ENCODE peak calls at places on chromosomes 4 and X, in four cellular contexts. X is left lung; Q is epithelial cell of esophagus; S is effector CD8-positive, alpha-beta T cell. H is an unnamed sample.

GRCh38 chr4:89838005-89838404 is 1.0 kb upstream of the SNCA start:
- DNase-seq in X (no peak), Q (peak), S (no peak), H (no peak)

GRCh38 chrX:44876076-44876475 is 3.1 kb downstream of the KDM6A start:
- DNase-seq in X (no peak), Q (peak), S (no peak), H (no peak)

GRCh38 chr4:185845966-185846365 is 34.0 kb upstream of the SORBS2 start:
- DNase-seq in X (no peak), Q (no peak), S (no peak), H (no peak)

GRCh38 chr4:7068883-7069282 is 1.0 kb upstream of the GRPEL1 start:
- DNase-seq in X (no peak), Q (no peak), S (no peak), H (no peak)

GRCh38 chr4:6362896-6363295 is 93.2 kb downstream of the WFS1 start:
- DNase-seq in X (no peak), Q (no peak), S (no peak), H (no peak)

GRCh38 chr4:125703443-125703842 is 388.7 kb downstream of the FAT4 start:
- DNase-seq in X (no peak), Q (peak), S (no peak), H (no peak)

GRCh38 chrX:151912221-151912620 is 468 bp upstream of the MAGEA4 start:
- DNase-seq in X (no peak), Q (no peak), S (no peak), H (no peak)

GRCh38 chr4:100165809-100166208 is 24.5 kb downstream of the DDIT4L start:
- DNase-seq in X (no peak), Q (no peak), S (no peak), H (no peak)

GRCh38 chrX:39759526-39760224 is 338.1 kb downstream of the BCOR start:
- DNase-seq in X (no peak), Q (peak), S (no peak), H (no peak)

GRCh38 chr4:48490012-48490679 is at the start of gene ZAR1:
- DNase-seq in X (no peak), Q (no peak), S (no peak), H (no peak)

GRCh38 chr4:17869327-17869726 is 58.5 kb downstream of the NCAPG start:
- DNase-seq in X (no peak), Q (no peak), S (no peak), H (no peak)

GRCh38 chrX:18543738-18544137 is 118.3 kb downstream of the CDKL5 start:
- DNase-seq in X (no peak), Q (no peak), S (no peak), H (no peak)

GRCh38 chr4:154551872-154552686 is 1.9 kb upstream of the PLRG1 start:
- DNase-seq in X (peak), Q (peak), S (peak), H (peak)

GRCh38 chr4:8664976-8665375 is 72.4 kb downstream of the CPZ start:
- DNase-seq in X (peak), Q (no peak), S (no peak), H (no peak)

GRCh38 chr4:78524009-78524408 is 27.6 kb upstream of the ANXA3 start:
- DNase-seq in X (no peak), Q (no peak), S (no peak), H (no peak)

GRCh38 chrX:134526399-134526798 is 66.4 kb downstream of the HPRT1 start:
- DNase-seq in X (no peak), Q (peak), S (no peak), H (no peak)

GRCh38 chr4:85084371-85085170 is 118.1 kb upstream of the WDFY3 start:
- DNase-seq in X (no peak), Q (peak), S (no peak), H (peak)

GRCh38 chr4:121777625-121778024 is 12.7 kb upstream of the SMIM43 start:
- DNase-seq in X (no peak), Q (no peak), S (no peak), H (no peak)

GRCh38 chr4:176671532-176671931 is 121.2 kb downstream of the VEGFC start:
- DNase-seq in X (no peak), Q (no peak), S (no peak), H (no peak)

GRCh38 chrX:153973127-153974002 is 811 bp downstream of the TMEM187 start:
- DNase-seq in X (peak), Q (no peak), S (no peak), H (no peak)

GRCh38 chrX:103628386-103629290 is at the start of gene TCEAL1:
- DNase-seq in X (peak), Q (peak), S (peak), H (peak)

GRCh38 chr4:155653052-155653451 is 13.6 kb upstream of the GUCY1A1 start:
- DNase-seq in X (no peak), Q (no peak), S (no peak), H (no peak)

GRCh38 chrX:41291309-41291708 is 42.7 kb upstream of the DDX3X start:
- DNase-seq in X (no peak), Q (no peak), S (no peak), H (no peak)

GRCh38 chr4:37805091-37805490 is 21.4 kb upstream of the PGM2 start:
- DNase-seq in X (no peak), Q (no peak), S (no peak), H (no peak)

GRCh38 chr4:69951602-69952001 is 13.9 kb downstream of the CSN2 start:
- DNase-seq in X (no peak), Q (no peak), S (no peak), H (no peak)

GRCh38 chr4:57410331-57411052 is 300.3 kb upstream of the IGFBP7 start:
- DNase-seq in X (no peak), Q (no peak), S (no peak), H (no peak)

GRCh38 chr4:4792516-4792915 is 66.9 kb upstream of the MSX1 start:
- DNase-seq in X (no peak), Q (no peak), S (no peak), H (no peak)

GRCh38 chr4:39808231-39808749 is 110.4 kb downstream of the UBE2K start:
- DNase-seq in X (no peak), Q (no peak), S (no peak), H (no peak)

GRCh38 chr4:1667273-1667672 is 16.8 kb downstream of the FAM53A start:
- DNase-seq in X (no peak), Q (no peak), S (no peak), H (no peak)

H was measured in stimulated activated naive CD4-positive, alpha-beta T cell.